ENCODE peak calls at places on chromosomes 12 and 14, in eight cellular contexts. V is endothelial cell, R is lower leg skin, E is GM23338, Z is GM10248, N is IMR-90, O is astrocyte of the cerebellum, I is GM12865. A is an unnamed sample.

GRCh38 chr12:70032076-70032475 is 207.0 kb downstream of the MYRFL start:
- DNase-seq in O (no peak), E (no peak), R (no peak), I (peak; percentile 21), V (no peak), Z (no peak), N (no peak), A (no peak)

GRCh38 chr14:91511014-91511466 is 930 bp upstream of the PPP4R3A start:
- DNase-seq in E (peak; percentile 43), N (peak; percentile 23), I (no peak), R (no peak), V (no peak), Z (peak; percentile 32), O (no peak), A (no peak)

GRCh38 chr14:103136388-103137271 is 13.4 kb downstream of the TNFAIP2 start:
- DNase-seq in O (no peak), Z (no peak), E (peak; percentile 84), V (no peak), R (no peak), I (no peak), N (peak; percentile 73), A (no peak)

GRCh38 chr14:33686218-33686617 is 264.7 kb downstream of the EGLN3 start:
- DNase-seq in R (no peak), E (no peak), O (no peak), N (peak; percentile 7), I (no peak), V (no peak), Z (no peak), A (no peak)

GRCh38 chr14:104433401-104434213 is 146.0 kb upstream of the C14orf180 start:
- DNase-seq in N (no peak), V (no peak), Z (no peak), R (peak; percentile 11), O (no peak), I (no peak), E (no peak), A (no peak)

GRCh38 chr14:93794756-93795155 is 6.5 kb upstream of the PRIMA1 start:
- DNase-seq in N (no peak), E (no peak), V (no peak), O (no peak), R (no peak), Z (no peak), I (no peak), A (no peak)

GRCh38 chr12:44930972-44931600 is 55.0 kb upstream of the NELL2 start:
- DNase-seq in I (peak; percentile 36), E (peak; percentile 95), O (peak; percentile 45), V (no peak), N (peak; percentile 73), R (no peak), Z (peak; percentile 41), A (peak; percentile 13)

GRCh38 chr14:33040548-33041140 is 102.0 kb downstream of the NPAS3 start:
- DNase-seq in O (no peak), Z (no peak), V (no peak), N (no peak), E (no peak), I (peak; percentile 3), R (no peak), A (no peak)

GRCh38 chr12:105322070-105322469 is 8.4 kb upstream of the C12orf75 start:
- DNase-seq in Z (no peak), E (no peak), O (no peak), R (peak; percentile 39), N (peak; percentile 39), V (no peak), I (no peak), A (no peak)

GRCh38 chr12:93679308-93679933 is 2.2 kb downstream of the CRADD start:
- DNase-seq in R (no peak), E (no peak), Z (no peak), I (no peak), O (no peak), N (no peak), V (no peak), A (no peak)

GRCh38 chr12:124527861-124528561 is 39.4 kb downstream of the NCOR2 start:
- DNase-seq in E (peak; percentile 56), O (no peak), I (no peak), V (no peak), Z (no peak), N (no peak), R (no peak), A (no peak)

GRCh38 chr12:60174476-60174875 is 578.6 kb downstream of the SLC16A7 start:
- DNase-seq in R (no peak), E (no peak), Z (no peak), I (no peak), V (no peak), O (peak; percentile 8), N (peak; percentile 55), A (no peak)

GRCh38 chr14:70188292-70188607 is 501 bp downstream of the SLC8A3 start:
- DNase-seq in O (no peak), N (no peak), R (no peak), Z (peak; percentile 54), I (peak; percentile 25), V (no peak), E (peak; percentile 39), A (no peak)

DNA sequence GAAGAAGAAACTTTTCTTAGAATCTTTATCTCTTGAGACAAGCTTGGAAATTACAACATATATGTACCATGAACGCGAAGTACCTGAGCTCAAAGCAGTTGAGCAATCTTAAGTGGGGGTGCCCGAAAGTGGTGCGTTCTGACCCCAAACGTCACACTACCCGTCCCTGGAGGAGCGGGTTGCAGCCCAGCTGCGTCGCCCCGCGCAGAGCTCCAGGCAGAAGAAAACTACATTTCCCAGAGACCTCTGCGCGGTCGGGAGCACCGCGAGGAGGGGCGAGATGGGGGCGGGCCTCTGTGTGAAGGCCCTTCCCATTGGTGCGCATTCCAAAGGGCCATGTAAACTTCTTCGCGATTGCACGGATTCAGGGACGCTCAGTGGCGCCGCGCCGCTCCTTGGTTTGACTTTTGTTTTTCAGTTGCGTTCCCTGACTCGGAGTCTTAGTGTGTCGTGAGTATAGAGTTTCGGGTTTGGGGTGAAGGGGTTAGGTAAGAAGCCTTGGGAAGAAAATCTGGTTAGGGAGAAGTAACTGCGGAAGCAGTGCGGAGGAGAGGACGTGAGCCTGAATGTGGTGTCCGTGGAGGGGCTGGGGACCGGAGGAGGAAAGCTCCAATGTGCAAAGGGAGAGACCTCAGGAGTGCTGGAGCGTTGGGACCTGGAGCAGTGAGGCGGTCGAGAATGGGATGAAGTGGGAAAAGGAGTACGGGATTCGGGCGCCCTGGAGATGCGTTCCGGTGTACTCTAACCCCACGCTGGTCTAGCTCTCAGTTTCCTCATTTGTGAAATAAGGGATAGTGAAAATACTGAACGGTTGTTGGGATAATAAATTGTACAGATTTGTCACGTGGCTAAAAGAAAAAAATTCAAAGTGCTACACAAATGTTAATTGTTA is at the start of gene CCDC77:
- DNase-seq in R (peak; percentile 91), Z (peak; percentile 96), E (peak; percentile 97), O (peak; percentile 79), V (peak; percentile 91), I (peak; percentile 96), N (peak; percentile 88), A (peak; percentile 70)
- TF ChIP-seq CTCF in R (no peak), Z (no peak), E (no peak), O (peak; percentile 34), V (no peak), I (no peak), N (peak; percentile 33), A (peak; percentile 35)

GRCh38 chr12:85575115-85576096 is 260.8 kb downstream of the RASSF9 start:
- DNase-seq in R (peak; percentile 44), O (peak; percentile 59), E (peak; percentile 71), N (peak; percentile 64), V (peak; percentile 53), Z (peak; percentile 44), I (peak; percentile 68), A (peak; percentile 30)
- TF ChIP-seq CTCF in R (no peak), O (peak; percentile 71), E (peak; percentile 75), N (peak; percentile 77), V (peak; percentile 53), Z (peak; percentile 65), I (peak; percentile 64), A (peak; percentile 83)

GRCh38 chr12:67070604-67071003 is 198.6 kb upstream of the CAND1 start:
- DNase-seq in Z (no peak), R (no peak), I (no peak), N (no peak), V (no peak), O (no peak), E (no peak), A (no peak)

GRCh38 chr12:67068204-67068731 is 200.9 kb upstream of the CAND1 start:
- DNase-seq in R (no peak), E (peak; percentile 76), O (no peak), V (peak; percentile 19), N (no peak), Z (peak; percentile 3), I (no peak), A (no peak)

GRCh38 chr12:67070307-67070600 is 198.9 kb upstream of the CAND1 start:
- DNase-seq in R (no peak), V (no peak), O (no peak), I (no peak), Z (no peak), N (no peak), E (no peak), A (no peak)

GRCh38 chr12:67068773-67069450 is 200.2 kb upstream of the CAND1 start:
- DNase-seq in Z (peak; percentile 40), E (peak; percentile 74), R (no peak), O (peak; percentile 6), I (peak; percentile 24), N (peak; percentile 7), V (peak; percentile 62), A (peak; percentile 1)

GRCh38 chr12:67069451-67070306 is 199.5 kb upstream of the CAND1 start:
- DNase-seq in N (no peak), Z (peak; percentile 22), O (no peak), V (peak; percentile 57), R (no peak), E (peak; percentile 87), I (peak; percentile 48), A (no peak)
- TF ChIP-seq CTCF in N (no peak), Z (no peak), O (no peak), V (no peak), R (no peak), E (no peak), I (peak; percentile 3), A (no peak)

GRCh38 chr12:96354844-96355534 is 45.2 kb downstream of the CDK17 start:
- DNase-seq in N (no peak), R (no peak), Z (no peak), V (no peak), E (no peak), O (no peak), I (no peak), A (no peak)

GRCh38 chr12:96360550-96360949 is 39.7 kb downstream of the CDK17 start:
- DNase-seq in I (no peak), Z (no peak), E (no peak), O (no peak), R (no peak), V (no peak), N (no peak), A (no peak)

GRCh38 chr12:96361074-96361473 is 39.2 kb downstream of the CDK17 start:
- DNase-seq in Z (no peak), N (no peak), O (no peak), I (no peak), R (no peak), E (peak; percentile 10), V (no peak), A (no peak)

GRCh38 chr12:96356831-96357230 is 43.4 kb downstream of the CDK17 start:
- DNase-seq in Z (no peak), V (no peak), R (no peak), N (no peak), O (no peak), I (no peak), E (no peak), A (no peak)

DNA sequence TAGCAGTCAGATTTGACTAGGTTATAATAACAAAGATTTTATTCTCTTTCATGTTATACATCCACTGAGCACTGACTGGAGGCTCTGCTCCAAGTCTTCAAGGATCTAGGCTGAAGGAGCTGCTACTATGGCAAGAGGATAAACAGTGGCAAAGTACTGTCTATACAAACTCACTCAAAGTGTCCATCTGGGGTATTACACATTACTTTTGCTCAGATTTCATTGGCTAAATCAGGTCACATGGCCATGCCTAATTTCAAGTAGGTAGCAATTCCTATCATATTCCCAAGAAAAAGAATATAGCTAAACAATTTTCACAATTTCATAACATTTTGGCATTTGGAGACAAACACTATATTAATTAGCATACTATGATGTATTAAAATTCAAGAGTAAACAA is 40.9 kb downstream of the CDK17 start:
- DNase-seq in Z (no peak), R (no peak), I (no peak), V (no peak), E (no peak), O (no peak), N (no peak), A (no peak)
- TF ChIP-seq CTCF in Z (no peak), R (no peak), I (no peak), V (peak; percentile 23), E (no peak), O (no peak), N (no peak), A (no peak)

A was measured in AG04450.